ENCODE peak calls at places on chromosomes 7 and 10, in seven cellular contexts. U is NK-92 treated with Interleukin-12 subunit alpha and Interleukin-12 subunit beta, amount 100 ng/mL, for 24 hours; P is Right ventricle myocardium superior; L is HCT116; Z is LHCN-M2; W is gastrocnemius medialis; Y is lung microvascular endothelial cell. T is an unnamed sample.

GRCh38 chr10:1575481-1576244 is 161.7 kb downstream of the ADARB2 start:
- DNase-seq in U (no peak), P (no peak), L (no peak), Z (no peak), W (no peak), Y (no peak), T (no peak)

GRCh38 chr7:43572516-43573049 is 10.3 kb upstream of the STK17A start:
- DNase-seq in U (no peak), P (no peak), L (peak), Z (peak), W (peak), Y (peak), T (peak)

GRCh38 chr7:158495780-158496179 is 91.8 kb downstream of the PTPRN2 start:
- DNase-seq in U (no peak), P (no peak), L (peak), Z (peak), W (no peak), Y (no peak), T (peak)

GRCh38 chr7:151271699-151272355 is 23.3 kb upstream of the SMARCD3 start:
- DNase-seq in U (peak), P (peak), L (no peak), Z (peak), W (peak), Y (peak), T (no peak)

GRCh38 chr10:124166431-124167125 is 73.2 kb upstream of the CHST15 start:
- DNase-seq in U (no peak), P (no peak), L (no peak), Z (no peak), W (no peak), Y (no peak), T (no peak)

GRCh38 chr10:128210215-128211063 is 84.2 kb upstream of the MKI67 start:
- DNase-seq in U (no peak), P (peak), L (peak), Z (no peak), W (peak), Y (peak), T (peak)

GRCh38 chr10:123287594-123288247 is 133.5 kb downstream of the BUB3 start:
- DNase-seq in U (no peak), P (no peak), L (peak), Z (peak), W (no peak), Y (peak), T (no peak)

GRCh38 chr7:36079446-36080025 is 73.5 kb upstream of the EEPD1 start:
- DNase-seq in U (no peak), P (no peak), L (no peak), Z (no peak), W (no peak), Y (no peak), T (no peak)

GRCh38 chr10:122841569-122841968 is 4.1 kb downstream of the CUZD1 start:
- DNase-seq in U (no peak), P (no peak), L (no peak), Z (no peak), W (no peak), Y (no peak), T (no peak)

GRCh38 chr10:131246775-131247174 is 64.7 kb downstream of the TCERG1L start:
- DNase-seq in U (no peak), P (no peak), L (no peak), Z (no peak), W (no peak), Y (no peak), T (no peak)

GRCh38 chr7:158413962-158414961 is 173.4 kb downstream of the PTPRN2 start:
- DNase-seq in U (no peak), P (no peak), L (no peak), Z (no peak), W (no peak), Y (no peak), T (no peak)

GRCh38 chr7:100130608-100131453 is 4.1 kb downstream of the MBLAC1 start:
- DNase-seq in U (peak), P (peak), L (no peak), Z (peak), W (peak), Y (peak), T (peak)

GRCh38 chr10:129888784-129889616 is 75.1 kb downstream of the EBF3 start:
- DNase-seq in U (no peak), P (peak), L (no peak), Z (peak), W (peak), Y (peak), T (peak)

GRCh38 chr10:7525314-7526016 is 114.6 kb upstream of the SFMBT2 start:
- DNase-seq in U (no peak), P (no peak), L (peak), Z (peak), W (peak), Y (peak), T (peak)

GRCh38 chr7:142300689-142301088 is 42.8 kb upstream of the PRSS58 start:
- DNase-seq in U (no peak), P (no peak), L (peak), Z (peak), W (no peak), Y (no peak), T (no peak)

GRCh38 chr7:80588591-80588990 is 49.9 kb upstream of the CD36 start:
- DNase-seq in U (no peak), P (no peak), L (no peak), Z (peak), W (no peak), Y (no peak), T (no peak)

GRCh38 chr10:111126073-111126472 is 49.2 kb downstream of the ADRA2A start:
- DNase-seq in U (no peak), P (no peak), L (no peak), Z (peak), W (no peak), Y (no peak), T (no peak)